ENCODE peak calls at places on chromosomes 7 and 10, in seven cellular contexts. Q is NCI-H1092 treated with DMSO at 0.1 percent for 48 hours; X is stimulated activated CD4-positive, alpha-beta T cell treated with anti-CD3 and anti-CD28 coated beads, Interleukin-4, amount 100 ng/mL, for 24 hours; R is AG04449; V is AG04450; D is T-helper 2 cell; M is GM12892. Z is an unnamed sample.

GRCh38 chr7:133434246-133434865 is 181.5 kb downstream of the EXOC4 start:
- DNase-seq in D (no peak), M (no peak), Q (no peak), V (no peak), X (no peak), R (no peak), Z (no peak)

GRCh38 chr10:48519731-48520506 is 85.0 kb downstream of the ARHGAP22 start:
- DNase-seq in M (no peak), R (no peak), X (no peak), D (no peak), Q (no peak), V (no peak), Z (no peak)

GRCh38 chr10:93420091-93420490 is 62.0 kb downstream of the MYOF start:
- DNase-seq in R (no peak), V (no peak), X (no peak), Q (no peak), M (no peak), D (no peak), Z (no peak)

GRCh38 chr7:64890761-64891666 is 12.1 kb upstream of the ZNF273 start:
- DNase-seq in V (no peak), D (no peak), Q (no peak), M (peak; percentile 0), R (no peak), X (no peak), Z (no peak)

GRCh38 chr10:48464871-48465736 is 139.8 kb downstream of the ARHGAP22 start:
- DNase-seq in M (no peak), R (no peak), D (no peak), X (no peak), V (no peak), Q (peak; percentile 10), Z (no peak)

GRCh38 chr7:98881561-98882315 is 3.4 kb downstream of the TRRAP start:
- DNase-seq in M (no peak), Q (no peak), V (no peak), R (no peak), D (no peak), X (peak; percentile 26), Z (no peak)

GRCh38 chr7:28318126-28318762 is 94.1 kb upstream of the CREB5 start:
- DNase-seq in R (no peak), V (no peak), D (no peak), Q (no peak), X (no peak), M (no peak), Z (no peak)

GRCh38 chr10:22609719-22610118 is 104.7 kb downstream of the PIP4K2A start:
- DNase-seq in M (no peak), V (no peak), R (no peak), D (no peak), X (no peak), Q (no peak), Z (no peak)

GRCh38 chr7:133040617-133041016 is 41.3 kb downstream of the CHCHD3 start:
- DNase-seq in D (no peak), X (no peak), M (no peak), Q (peak; percentile 87), V (no peak), R (no peak), Z (no peak)

GRCh38 chr7:27940341-27940740 is 200.4 kb downstream of the TAX1BP1 start:
- DNase-seq in M (no peak), V (no peak), X (no peak), R (no peak), D (no peak), Q (no peak), Z (no peak)

GRCh38 chr7:150788474-150789269 is 11.5 kb downstream of the TMEM176B start:
- DNase-seq in R (no peak), D (no peak), V (no peak), Q (no peak), M (no peak), X (no peak), Z (no peak)

GRCh38 chr10:386751-387693 is 251.8 kb downstream of the ZMYND11 start:
- DNase-seq in Q (no peak), X (no peak), D (no peak), M (no peak), R (no peak), V (no peak), Z (no peak)

GRCh38 chr10:105691811-105692210 is 1050.7 kb downstream of the SORCS3 start:
- DNase-seq in M (no peak), V (no peak), X (no peak), D (no peak), Q (no peak), R (no peak), Z (no peak)

GRCh38 chr10:6347391-6347951 is 144.7 kb downstream of the PFKFB3 start:
- DNase-seq in V (no peak), X (peak; percentile 64), R (no peak), M (no peak), D (peak; percentile 23), Q (no peak), Z (peak; percentile 34)

GRCh38 chr10:25174461-25175230 is at the start of gene GPR158:
- DNase-seq in D (peak; percentile 22), M (no peak), Q (peak; percentile 76), R (peak; percentile 44), V (peak; percentile 61), X (peak; percentile 47), Z (peak; percentile 3)

GRCh38 chr10:57973451-57973850 is 294.2 kb downstream of the IPMK start:
- DNase-seq in M (no peak), R (no peak), D (no peak), X (no peak), Q (no peak), V (no peak), Z (no peak)